ENCODE peak calls at places on chromosomes 2 and 18, in ten cellular contexts. F is stimulated activated CD8-positive, alpha-beta memory T cell treated with anti-CD3 and anti-CD28 coated beads, Interleukin-15, amount 100 ng/mL, for 24 hours; L is SW480; C is globus pallidus; R is RPMI7951; Y is activated effector memory CD4-positive, alpha-beta T cell treated with anti-CD3 and anti-CD28 coated beads, Interleukin-2, amount 50 U/mL, for 16 hours; A is Daoy; K is nephron progenitor cell; D is CD4-positive, alpha-beta T cell; I is neural crest cell. G is an unnamed sample.

GRCh38 chr2:6071536-6071935 is 379.4 kb downstream of the SOX11 start:
- DNase-seq in Y (no peak), A (no peak), R (no peak), K (no peak), F (no peak), D (no peak), L (no peak), C (no peak), I (no peak), G (no peak)

GRCh38 chr2:46351388-46352141 is 54.4 kb downstream of the EPAS1 start:
- DNase-seq in C (no peak), L (no peak), R (no peak), A (no peak), I (no peak), D (peak; percentile 40), F (peak; percentile 18), K (no peak), Y (peak; percentile 87), G (no peak)

GRCh38 chr2:26126091-26126490 is 46.8 kb upstream of the GAREM2 start:
- DNase-seq in A (no peak), D (no peak), C (no peak), R (no peak), Y (no peak), F (no peak), K (no peak), L (no peak), I (no peak), G (no peak)

GRCh38 chr18:24027156-24027555 is 12.6 kb downstream of the TTC39C start:
- DNase-seq in A (peak; percentile 71), R (peak; percentile 84), D (no peak), L (no peak), K (no peak), F (no peak), I (no peak), Y (no peak), C (no peak), G (no peak)

GRCh38 chr2:235898766-235899165 is 269.4 kb downstream of the GBX2 start:
- DNase-seq in Y (no peak), K (no peak), C (no peak), D (no peak), R (no peak), I (no peak), A (no peak), F (no peak), L (no peak), G (no peak)

GRCh38 chr2:165953306-165953654 is 296 bp downstream of the TTC21B start:
- DNase-seq in A (no peak), R (no peak), Y (no peak), I (no peak), D (no peak), K (no peak), L (peak; percentile 68), F (no peak), C (no peak), G (peak; percentile 69)

GRCh38 chr2:217853301-217853881 is 149.4 kb downstream of the TNS1 start:
- DNase-seq in Y (no peak), D (no peak), A (no peak), R (peak; percentile 34), C (peak; percentile 75), F (no peak), L (no peak), K (no peak), I (no peak), G (no peak)

GRCh38 chr18:7370812-7371211 is 139.9 kb downstream of the LRRC30 start:
- DNase-seq in K (no peak), C (peak; percentile 5), I (no peak), Y (no peak), F (no peak), D (no peak), A (no peak), R (no peak), L (no peak), G (peak; percentile 42)

GRCh38 chr2:96528680-96529375 is 7.7 kb upstream of the ARID5A start:
- DNase-seq in D (no peak), L (no peak), R (no peak), C (no peak), I (no peak), F (no peak), K (no peak), Y (no peak), A (no peak), G (no peak)

GRCh38 chr2:199771948-199772692 is 78.9 kb downstream of the FTCDNL1 start:
- DNase-seq in K (no peak), F (no peak), A (peak; percentile 8), I (no peak), C (no peak), R (peak; percentile 24), D (no peak), L (no peak), Y (no peak), G (no peak)

GRCh38 chr2:67689651-67690050 is 292.5 kb downstream of the ETAA1 start:
- DNase-seq in L (no peak), C (no peak), F (no peak), D (no peak), Y (no peak), A (no peak), I (no peak), K (no peak), R (no peak), G (no peak)

GRCh38 chr18:68083131-68083530 is 566.6 kb upstream of the DSEL start:
- DNase-seq in A (no peak), I (no peak), C (no peak), L (peak; percentile 1), F (no peak), D (no peak), K (no peak), Y (no peak), R (peak; percentile 4), G (no peak)